ENCODE peak calls at places on chromosomes 3 and 15, in eight cellular contexts. R is effector memory CD4-positive, alpha-beta T cell; D is cardiac fibroblast; W is astrocyte of the spinal cord; H is uterus; O is CD8-positive, alpha-beta memory T cell; N is K562; B is adrenal gland. X is an unnamed sample.

GRCh38 chr3:110814170-110815007 is 257.2 kb upstream of the NECTIN3 start:
- DNase-seq in W (peak), N (no peak), O (peak), B (no peak), D (peak), R (no peak), H (no peak), X (no peak)

GRCh38 chr3:45952456-45952855 is 9.2 kb downstream of the CXCR6 start:
- DNase-seq in B (no peak), N (no peak), R (no peak), O (no peak), D (peak), W (no peak), H (no peak), X (no peak)

GRCh38 chr3:126111566-126112475 is 27.9 kb upstream of the SLC41A3 start:
- DNase-seq in N (no peak), D (no peak), R (no peak), B (no peak), W (no peak), H (peak), O (peak), X (no peak)

GRCh38 chr3:122915300-122916055 is 112.1 kb downstream of the SEMA5B start:
- DNase-seq in R (no peak), N (no peak), W (no peak), B (no peak), D (no peak), H (no peak), O (no peak), X (no peak)

GRCh38 chr3:171772427-171773056 is 37.7 kb downstream of the PLD1 start:
- DNase-seq in D (peak), W (peak), H (peak), B (peak), O (peak), N (peak), R (peak), X (peak)

GRCh38 chr3:50136714-50137405 is 18.3 kb upstream of the SEMA3F start:
- DNase-seq in R (no peak), O (no peak), D (no peak), N (no peak), W (no peak), B (no peak), H (no peak), X (no peak)

GRCh38 chr15:89192771-89193170 is 28.6 kb downstream of the RLBP1 start:
- DNase-seq in B (no peak), W (no peak), D (peak), R (no peak), H (no peak), N (no peak), O (no peak), X (no peak)

GRCh38 chr15:54149115-54149531 is 170.9 kb downstream of the UNC13C start:
- DNase-seq in R (no peak), W (no peak), N (no peak), O (no peak), H (no peak), D (no peak), B (no peak), X (no peak)

GRCh38 chr3:9786209-9786739 is 6.0 kb downstream of the TADA3 start:
- DNase-seq in N (peak), R (no peak), H (no peak), W (no peak), B (no peak), D (no peak), O (no peak), X (no peak)

GRCh38 chr3:153000325-153000724 is 161.7 kb upstream of the RAP2B start:
- DNase-seq in D (no peak), N (no peak), H (no peak), B (no peak), R (no peak), O (no peak), W (no peak), X (no peak)

GRCh38 chr3:153552887-153553604 is 391.0 kb downstream of the RAP2B start:
- DNase-seq in W (no peak), B (no peak), H (no peak), R (no peak), D (no peak), N (no peak), O (no peak), X (no peak)

GRCh38 chr3:5250467-5251195 is 63.1 kb downstream of the EDEM1 start:
- DNase-seq in H (no peak), O (no peak), W (no peak), B (no peak), R (no peak), N (no peak), D (peak), X (no peak)
- H3K4me3 ChIP-seq in H (no peak), O (no peak), W (peak), B (no peak), R (no peak), N (no peak), D (peak), X (peak)

GRCh38 chr15:101192081-101192480 is 59.8 kb downstream of the CHSY1 start:
- DNase-seq in H (no peak), N (no peak), D (no peak), O (no peak), W (no peak), B (no peak), R (no peak), X (no peak)

GRCh38 chr15:101194246-101195138 is 57.4 kb downstream of the CHSY1 start:
- DNase-seq in H (no peak), N (no peak), W (no peak), O (no peak), R (no peak), B (no peak), D (no peak), X (no peak)

GRCh38 chr15:101191242-101191641 is 60.6 kb downstream of the CHSY1 start:
- DNase-seq in R (no peak), H (no peak), W (no peak), B (no peak), D (no peak), O (no peak), N (no peak), X (no peak)

GRCh38 chr15:101193781-101194180 is 58.1 kb downstream of the CHSY1 start:
- DNase-seq in N (no peak), O (no peak), B (no peak), R (no peak), D (no peak), W (no peak), H (no peak), X (no peak)

GRCh38 chr15:101193063-101193712 is 58.7 kb downstream of the CHSY1 start:
- DNase-seq in B (no peak), H (peak), R (no peak), W (no peak), O (no peak), N (no peak), D (peak), X (peak)
- H3K4me3 ChIP-seq in B (no peak), H (no peak), R (no peak), W (no peak), O (no peak), N (no peak), D (no peak), X (peak)

DNA sequence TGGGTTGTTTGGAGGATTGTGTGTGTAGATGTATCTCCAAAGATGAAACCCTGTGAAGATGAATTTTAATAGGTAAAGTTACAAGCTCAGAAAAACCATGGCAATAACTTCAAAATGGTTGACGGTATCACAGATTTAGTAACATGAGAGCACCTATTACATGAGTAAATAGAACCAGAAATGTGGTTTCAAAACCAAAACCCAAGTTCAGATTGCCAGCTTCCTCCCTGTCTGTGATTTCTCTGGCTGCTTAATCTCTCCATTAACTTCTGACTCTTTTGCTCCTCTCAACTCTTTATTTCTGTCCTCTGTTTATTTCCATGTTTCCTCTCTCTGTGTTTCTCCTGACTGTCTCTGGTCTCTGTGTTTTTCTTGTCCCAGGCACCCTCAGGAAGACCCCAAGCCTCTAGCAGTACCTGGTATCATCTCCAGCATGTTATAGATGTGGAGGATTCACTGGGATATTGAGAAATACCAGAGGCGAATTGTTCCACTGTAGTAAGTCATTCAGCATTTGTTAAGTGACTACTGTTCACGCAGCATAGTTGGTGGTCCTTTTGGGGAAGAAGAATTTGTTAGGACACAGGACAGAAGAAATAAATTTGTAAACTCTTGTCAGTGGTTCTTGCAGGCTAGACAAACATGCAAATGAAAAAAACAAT is 138.8 kb downstream of the BBX start:
- DNase-seq in O (no peak), N (no peak), D (no peak), W (peak), R (no peak), B (no peak), H (no peak), X (no peak)
- H3K4me3 ChIP-seq in O (no peak), N (no peak), D (no peak), W (no peak), R (no peak), B (no peak), H (no peak), X (peak)

GRCh38 chr3:48465531-48466378 is 19.2 kb downstream of the ATRIP start:
- DNase-seq in D (peak), N (peak), O (peak), H (peak), R (peak), W (peak), B (peak), X (peak)
- H3K4me3 ChIP-seq in D (peak), N (no peak), O (peak), H (peak), R (peak), W (peak), B (peak), X (peak)

X was measured in psoas muscle.